ENCODE peak calls at places on chromosome 1, in ten cellular contexts. V is right lobe of liver, K is fibroblast of pulmonary artery, W is GM12878, U is omental fat pad, L is bronchial epithelial cell, I is esophagus squamous epithelium, F is right atrium auricular region, D is lower leg skin, O is OCI-LY7. S is an unnamed sample.

GRCh38 chr1:79848316-79848715 is 841.8 kb upstream of the ADGRL4 start:
- DNase-seq in V (no peak), L (peak), W (no peak), D (no peak), U (no peak), K (no peak), O (no peak), F (no peak), I (no peak), S (no peak)

GRCh38 chr1:159612211-159612885 is 24.7 kb downstream of the APCS start:
- DNase-seq in I (no peak), L (no peak), F (no peak), V (no peak), O (no peak), W (no peak), D (no peak), U (no peak), K (no peak), S (no peak)

GRCh38 chr1:1349256-1350012 is at the start of gene DVL1:
- DNase-seq in I (no peak), K (peak), W (no peak), U (peak), L (no peak), D (no peak), O (peak), F (no peak), V (no peak), S (peak)

GRCh38 chr1:5286244-5286643 is 631.8 kb downstream of the AJAP1 start:
- DNase-seq in K (no peak), L (no peak), V (no peak), U (no peak), W (no peak), I (no peak), O (peak), D (no peak), F (no peak), S (no peak)

GRCh38 chr1:154115180-154115579 is 39.7 kb downstream of the NUP210L start:
- DNase-seq in K (peak), I (no peak), U (no peak), O (no peak), V (no peak), D (no peak), F (no peak), L (no peak), W (no peak), S (no peak)

GRCh38 chr1:66327582-66327981 is 206.4 kb upstream of the SGIP1 start:
- DNase-seq in U (no peak), W (no peak), I (no peak), L (no peak), D (no peak), O (no peak), F (no peak), V (no peak), K (no peak), S (no peak)

GRCh38 chr1:41742219-41742618 is 176.5 kb downstream of the HIVEP3 start:
- DNase-seq in K (peak), F (no peak), W (no peak), O (no peak), I (no peak), U (no peak), V (no peak), L (peak), D (no peak), S (no peak)

GRCh38 chr1:180908084-180908765 is 4.5 kb upstream of the KIAA1614 start:
- DNase-seq in D (no peak), V (no peak), U (no peak), O (no peak), I (no peak), F (peak), W (no peak), L (no peak), K (no peak), S (no peak)

GRCh38 chr1:221691320-221691719 is 50.6 kb downstream of the DUSP10 start:
- DNase-seq in W (no peak), K (no peak), D (no peak), O (no peak), I (no peak), F (no peak), L (no peak), V (no peak), U (no peak), S (no peak)

GRCh38 chr1:171867231-171867630 is 25.9 kb downstream of the DNM3 start:
- DNase-seq in D (no peak), K (no peak), F (no peak), U (no peak), V (no peak), L (no peak), W (no peak), O (no peak), I (no peak), S (no peak)

GRCh38 chr1:101039245-101039644 is 13.7 kb upstream of the DPH5 start:
- DNase-seq in I (no peak), O (no peak), W (no peak), D (no peak), V (no peak), K (no peak), L (no peak), F (no peak), U (no peak), S (no peak)

GRCh38 chr1:28144203-28145135 is 32.0 kb downstream of the PTAFR start:
- DNase-seq in U (no peak), L (peak), I (no peak), K (peak), W (peak), F (no peak), V (no peak), D (no peak), O (peak), S (no peak)

GRCh38 chr1:70790232-70790923 is 257.2 kb downstream of the PTGER3 start:
- DNase-seq in I (no peak), V (no peak), L (no peak), U (no peak), D (no peak), W (no peak), F (no peak), K (no peak), O (no peak), S (no peak)

GRCh38 chr1:1437904-1438376 is 2.5 kb downstream of the VWA1 start:
- DNase-seq in L (no peak), F (no peak), I (no peak), D (no peak), K (no peak), U (no peak), O (no peak), W (peak), V (peak), S (no peak)

GRCh38 chr1:9731051-9731537 is 79.6 kb downstream of the PIK3CD start:
- DNase-seq in U (no peak), W (no peak), V (no peak), K (no peak), D (no peak), I (no peak), L (no peak), O (no peak), F (no peak), S (no peak)

GRCh38 chr1:7287013-7287412 is 484.1 kb upstream of the VAMP3 start:
- DNase-seq in O (no peak), I (no peak), V (no peak), D (no peak), L (no peak), U (no peak), F (no peak), W (no peak), K (no peak), S (no peak)

GRCh38 chr1:210001751-210002150 is 63.7 kb downstream of the SYT14 start:
- DNase-seq in O (no peak), D (no peak), V (no peak), I (no peak), L (no peak), U (no peak), F (no peak), W (no peak), K (peak), S (no peak)

GRCh38 chr1:203559523-203559922 is 65.6 kb downstream of the OPTC start:
- DNase-seq in O (no peak), I (no peak), U (no peak), V (no peak), D (no peak), L (peak), F (peak), W (no peak), K (peak), S (no peak)

GRCh38 chr1:182527680-182528079 is 61.4 kb downstream of the RNASEL start:
- DNase-seq in L (peak), U (no peak), F (no peak), D (no peak), O (no peak), W (no peak), V (no peak), I (no peak), K (no peak), S (no peak)
- TF ChIP-seq CTCF in L (no peak), U (no peak), F (no peak), D (no peak), O (peak), W (no peak), V (no peak), I (no peak), K (no peak), S (no peak)

GRCh38 chr1:183019860-183020259 is 3.4 kb upstream of the LAMC1 start:
- DNase-seq in K (peak), D (no peak), O (no peak), F (no peak), V (peak), U (no peak), W (no peak), I (no peak), L (peak), S (no peak)
- TF ChIP-seq CTCF in K (peak), D (no peak), O (no peak), F (no peak), V (peak), U (no peak), W (no peak), I (no peak), L (peak), S (no peak)

GRCh38 chr1:39266269-39266668 is 61.8 kb downstream of the MACF1 start:
- DNase-seq in K (peak), O (peak), W (no peak), U (no peak), D (no peak), F (no peak), L (no peak), I (no peak), V (no peak), S (no peak)
- TF ChIP-seq CTCF in K (peak), O (peak), W (peak), U (no peak), D (no peak), F (no peak), L (peak), I (no peak), V (no peak), S (no peak)

GRCh38 chr1:16613185-16614147 is at the start of gene NBPF1:
- DNase-seq in F (peak), W (peak), D (peak), K (peak), O (peak), I (peak), U (peak), L (peak), V (peak), S (peak)
- TF ChIP-seq CTCF in F (peak), W (no peak), D (no peak), K (no peak), O (no peak), I (peak), U (no peak), L (no peak), V (no peak), S (no peak)

DNA sequence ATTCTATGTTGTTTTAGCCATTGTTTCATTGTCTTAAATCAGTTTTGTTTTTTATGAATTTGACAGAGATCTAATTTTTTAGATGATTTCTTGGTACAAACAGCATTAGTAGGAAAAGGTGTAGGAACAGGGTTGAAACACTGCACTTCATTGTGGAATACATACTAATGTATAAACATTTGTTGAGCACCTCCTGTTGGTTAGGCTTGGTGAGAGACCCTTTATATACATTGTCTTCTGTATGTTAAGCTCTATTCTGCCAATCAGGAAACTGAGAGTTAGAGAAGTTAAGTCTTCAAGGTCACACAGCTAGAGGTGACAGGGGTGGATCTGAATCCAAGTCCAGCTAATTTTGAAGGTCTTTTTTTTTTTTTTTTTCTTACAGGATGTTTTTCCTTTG is 192.7 kb downstream of the VPS13D start:
- DNase-seq in L (no peak), D (no peak), F (no peak), W (no peak), K (no peak), O (peak), I (no peak), V (no peak), U (no peak), S (no peak)
- TF ChIP-seq CTCF in L (no peak), D (no peak), F (no peak), W (no peak), K (no peak), O (peak), I (no peak), V (no peak), U (no peak), S (no peak)

S was measured in natural killer cell.